ENCODE peak calls at places on chromosomes 16 and 17, in four cellular contexts. C, E, Z and L are unnamed samples.

GRCh38 chr17:4170639-4171280 is 27.8 kb downstream of the CYB5D2 start:
- DNase-seq in E (no peak), Z (no peak), C (no peak), L (no peak)

GRCh38 chr17:74860229-74860998 is 729 bp upstream of the GRIN2C start:
- DNase-seq in E (no peak), C (no peak), Z (no peak), L (no peak)

GRCh38 chr16:85004587-85005205 is 6.6 kb downstream of the ZDHHC7 start:
- DNase-seq in Z (no peak), C (no peak), E (no peak), L (no peak)

GRCh38 chr17:11485802-11486421 is 112.4 kb upstream of the DNAH9 start:
- DNase-seq in C (no peak), Z (no peak), E (no peak), L (no peak)

GRCh38 chr17:13244511-13244910 is 226.7 kb upstream of the ELAC2 start:
- DNase-seq in Z (no peak), C (no peak), E (no peak), L (no peak)

GRCh38 chr17:75679706-75680201 is 12.6 kb downstream of the SAP30BP start:
- DNase-seq in C (no peak), E (no peak), Z (no peak), L (no peak)

GRCh38 chr16:48201515-48202201 is 42.4 kb upstream of the LONP2 start:
- DNase-seq in C (no peak), E (no peak), Z (no peak), L (no peak)

GRCh38 chr17:77471984-77472836 is 331.4 kb downstream of the SEC14L1 start:
- DNase-seq in E (no peak), Z (peak), C (no peak), L (no peak)

GRCh38 chr16:76669288-76669687 is 392.1 kb downstream of the CNTNAP4 start:
- DNase-seq in Z (no peak), E (no peak), C (no peak), L (no peak)

GRCh38 chr17:9195961-9196668 is 174.8 kb downstream of the NTN1 start:
- DNase-seq in E (peak), Z (no peak), C (no peak), L (no peak)

GRCh38 chr17:51046527-51047384 is 73.9 kb downstream of the SPAG9 start:
- DNase-seq in C (no peak), Z (peak), E (peak), L (peak)

GRCh38 chr17:45096141-45096540 is 35.0 kb downstream of the NMT1 start:
- DNase-seq in Z (peak), E (no peak), C (no peak), L (peak)

GRCh38 chr16:72429566-72430160 is 257.7 kb upstream of the PMFBP1 start:
- DNase-seq in C (no peak), E (no peak), Z (no peak), L (no peak)

GRCh38 chr16:89922884-89923639 is at the start of gene TUBB3:
- DNase-seq in E (peak), C (peak), Z (peak), L (peak)

GRCh38 chr17:51803161-51803560 is 355.4 kb downstream of the CA10 start:
- DNase-seq in E (no peak), Z (no peak), C (no peak), L (no peak)

GRCh38 chr17:82838386-82839063 is 1.3 kb downstream of the ZNF750 start:
- DNase-seq in Z (no peak), C (no peak), E (no peak), L (peak)

GRCh38 chr17:35051183-35051578 is 12.3 kb downstream of the RFFL start:
- DNase-seq in Z (peak), C (no peak), E (no peak), L (peak)

GRCh38 chr16:2598723-2599122 is 60.9 kb downstream of the PDPK1 start:
- DNase-seq in Z (no peak), C (no peak), E (no peak), L (no peak)

GRCh38 chr16:48123104-48123788 is 32.5 kb downstream of the ABCC12 start:
- DNase-seq in E (no peak), C (no peak), Z (no peak), L (peak)

GRCh38 chr16:87705780-87706277 is 60.0 kb downstream of the KLHDC4 start:
- DNase-seq in E (peak), C (no peak), Z (no peak), L (no peak)

GRCh38 chr17:78959803-78960202 is 19.9 kb downstream of the LGALS3BP start:
- DNase-seq in E (no peak), C (no peak), Z (no peak), L (no peak)

GRCh38 chr16:67857547-67858233 is 10.2 kb upstream of the CENPT start:
- DNase-seq in E (peak), Z (no peak), C (peak), L (peak)

GRCh38 chr16:65201446-65202010 is 79.7 kb upstream of the CDH11 start:
- DNase-seq in E (no peak), C (no peak), Z (no peak), L (peak)

GRCh38 chr17:81012574-81013447 is 21.2 kb downstream of the CHMP6 start:
- DNase-seq in Z (no peak), E (no peak), C (no peak), L (no peak)

GRCh38 chr16:35692824-35693223 is 2233.4 kb downstream of the TP53TG3F start:
- DNase-seq in Z (no peak), E (no peak), C (no peak), L (no peak)

GRCh38 chr17:42659079-42659931 is at the start of gene TUBG2:
- DNase-seq in C (peak), Z (peak), E (peak), L (peak)

GRCh38 chr16:79543219-79543618 is 57.3 kb downstream of the MAF start:
- DNase-seq in C (no peak), Z (no peak), E (no peak), L (no peak)